ENCODE peak calls at places on chromosome 15, in ten cellular contexts. B is OCI-LY7; I is GM10248; D is Kasumi-1; W is stimulated activated CD8-positive, alpha-beta memory T cell treated with anti-CD3 and anti-CD28 coated beads, Interleukin-12 subunit alpha, Interleukin-12 subunit beta, amount 100 ng/mL, for 1 hour; X is natural killer cell treated with Interleukin-12 subunit alpha and Interleukin-12 subunit beta and Interleukin-15 and Interleukin-18, amount 100 ng/mL, for 72 hours; A is hepatic stellate cell; F is activated gamma-delta T cell treated with Interleukin-2 at 50 U/mL for 16 hours; Y is SW 1271; U is hepatocyte. S is an unnamed sample.

GRCh38 chr15:63481105-63481810 is 23.1 kb upstream of the USP3 start:
- DNase-seq in B (no peak), I (no peak), D (no peak), W (no peak), X (no peak), A (no peak), F (no peak), Y (no peak), U (no peak), S (no peak)

GRCh38 chr15:101099183-101099582 is 152.7 kb downstream of the CHSY1 start:
- DNase-seq in B (no peak), I (no peak), D (no peak), W (no peak), X (peak), A (no peak), F (no peak), Y (no peak), U (no peak), S (no peak)

GRCh38 chr15:41022487-41023090 is 69.3 kb downstream of the CHAC1 start:
- DNase-seq in B (peak), I (peak), D (peak), W (no peak), X (no peak), A (peak), F (peak), Y (no peak), U (peak), S (peak)

GRCh38 chr15:70289191-70289955 is 191.7 kb upstream of the TLE3 start:
- DNase-seq in B (no peak), I (no peak), D (no peak), W (no peak), X (no peak), A (no peak), F (no peak), Y (no peak), U (peak), S (no peak)

GRCh38 chr15:70488002-70488605 is 275.3 kb downstream of the UACA start:
- DNase-seq in B (peak), I (peak), D (peak), W (peak), X (peak), A (peak), F (peak), Y (peak), U (peak), S (peak)

GRCh38 chr15:70150405-70150747 is 52.7 kb upstream of the TLE3 start:
- DNase-seq in B (no peak), I (no peak), D (no peak), W (no peak), X (no peak), A (no peak), F (no peak), Y (no peak), U (no peak), S (no peak)

GRCh38 chr15:77032647-77033416 is 37.9 kb downstream of the PSTPIP1 start:
- DNase-seq in B (no peak), I (no peak), D (no peak), W (no peak), X (peak), A (no peak), F (peak), Y (no peak), U (no peak), S (no peak)

GRCh38 chr15:53230473-53230872 is 440.3 kb upstream of the ONECUT1 start:
- DNase-seq in B (no peak), I (no peak), D (no peak), W (no peak), X (no peak), A (no peak), F (no peak), Y (no peak), U (no peak), S (peak)